ENCODE peak calls at places on chromosomes 13 and 19, in five cellular contexts. F is neuronal stem cell, J is trophoblast cell, C is H9, Y is H1. G is an unnamed sample.

GRCh38 chr13:76522083-76522755 is 364.0 kb downstream of the KCTD12 start:
- DNase-seq in F (no peak), C (peak), Y (no peak), J (peak), G (peak)

GRCh38 chr13:75161804-75162203 is 320.2 kb downstream of the TBC1D4 start:
- DNase-seq in Y (peak), F (no peak), J (no peak), C (peak), G (no peak)

GRCh38 chr19:10106100-10106936 is at the start of gene PPAN:
- DNase-seq in J (peak), C (peak), Y (peak), F (peak), G (peak)

GRCh38 chr19:32676895-32677359 is 1.3 kb downstream of the RGS9BP start:
- DNase-seq in J (no peak), F (peak), C (no peak), Y (no peak), G (no peak)

GRCh38 chr13:31909889-31910551 is 121.6 kb upstream of the FRY start:
- DNase-seq in C (no peak), J (peak), Y (no peak), F (peak), G (peak)

GRCh38 chr13:66513728-66514127 is 716.4 kb downstream of the PCDH9 start:
- DNase-seq in F (no peak), Y (no peak), J (no peak), C (no peak), G (peak)

GRCh38 chr19:11373166-11373884 is 1.1 kb upstream of the SWSAP1 start:
- DNase-seq in Y (no peak), F (peak), J (peak), C (peak), G (peak)

GRCh38 chr19:13029893-13030292 is 34.6 kb downstream of the NFIX start:
- DNase-seq in J (no peak), Y (peak), F (no peak), C (peak), G (no peak)

GRCh38 chr19:56091751-56092546 is 29.1 kb downstream of the ZNF787 start:
- DNase-seq in F (no peak), J (peak), C (peak), Y (no peak), G (no peak)

GRCh38 chr13:47158583-47158982 is 261.7 kb upstream of the HTR2A start:
- DNase-seq in C (no peak), Y (no peak), F (no peak), J (no peak), G (no peak)

GRCh38 chr13:74986609-74987008 is 495.4 kb downstream of the TBC1D4 start:
- DNase-seq in Y (no peak), C (no peak), F (no peak), J (no peak), G (no peak)

GRCh38 chr13:109100705-109101104 is 471.3 kb downstream of the MYO16 start:
- DNase-seq in Y (no peak), C (no peak), J (peak), F (no peak), G (no peak)

GRCh38 chr19:41847351-41848105 is 2.7 kb downstream of the DMRTC2 start:
- DNase-seq in J (no peak), C (no peak), Y (no peak), F (no peak), G (no peak)

GRCh38 chr19:48558018-48558684 is 6.2 kb downstream of the SULT2B1 start:
- DNase-seq in Y (no peak), J (peak), F (no peak), C (peak), G (peak)

GRCh38 chr13:76336889-76337844 is 549.0 kb downstream of the KCTD12 start:
- DNase-seq in Y (no peak), J (no peak), C (no peak), F (no peak), G (peak)

GRCh38 chr19:33426621-33427475 is 53.3 kb downstream of the CEBPG start:
- DNase-seq in Y (no peak), C (no peak), J (no peak), F (no peak), G (no peak)

GRCh38 chr13:42574011-42574410 is at the start of gene TNFSF11:
- DNase-seq in C (peak), J (no peak), Y (peak), F (no peak), G (no peak)

GRCh38 chr19:39411006-39411831 is 1.2 kb upstream of the PLEKHG2 start:
- DNase-seq in Y (peak), F (no peak), J (peak), C (no peak), G (peak)

GRCh38 chr13:24654741-24655140 is 25.5 kb upstream of the ATP12A start:
- DNase-seq in Y (no peak), J (peak), F (no peak), C (no peak), G (no peak)

GRCh38 chr13:21058361-21058760 is 3.0 kb downstream of the LATS2 start:
- DNase-seq in J (peak), Y (no peak), C (no peak), F (no peak), G (no peak)

GRCh38 chr19:18501832-18502231 is 20.0 kb downstream of the ELL start:
- DNase-seq in C (no peak), Y (no peak), F (no peak), J (no peak), G (no peak)

DNA sequence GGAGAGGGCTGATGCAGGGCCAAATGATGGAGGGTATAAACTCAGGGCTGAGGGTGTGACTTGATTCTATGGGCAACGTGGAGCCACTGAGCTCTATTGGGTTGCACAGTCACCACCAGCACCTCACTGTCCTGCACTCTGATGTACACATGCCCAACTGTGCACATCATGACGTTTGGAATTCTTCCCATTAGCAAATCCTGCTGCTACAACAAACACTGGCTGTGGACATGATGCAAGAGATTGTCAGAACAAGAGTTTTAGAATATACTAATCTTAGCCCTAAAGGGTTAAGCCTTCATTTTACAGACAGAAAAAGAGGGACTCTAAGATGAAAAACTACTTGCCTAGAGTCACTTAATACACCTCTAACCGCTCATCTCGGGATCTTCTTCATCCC is 2.4 kb upstream of the TTYH1 start:
- DNase-seq in C (no peak), Y (no peak), F (no peak), J (no peak), G (no peak)
- H2BK12ac ChIP-seq in C (no peak), Y (no peak), F (no peak), J (no peak), G (no peak)

GRCh38 chr19:14091086-14091884 is 734 bp upstream of the SAMD1 start:
- DNase-seq in Y (peak), F (peak), C (no peak), J (peak), G (peak)
- H2BK12ac ChIP-seq in Y (no peak), F (peak), C (no peak), J (no peak), G (peak)

DNA sequence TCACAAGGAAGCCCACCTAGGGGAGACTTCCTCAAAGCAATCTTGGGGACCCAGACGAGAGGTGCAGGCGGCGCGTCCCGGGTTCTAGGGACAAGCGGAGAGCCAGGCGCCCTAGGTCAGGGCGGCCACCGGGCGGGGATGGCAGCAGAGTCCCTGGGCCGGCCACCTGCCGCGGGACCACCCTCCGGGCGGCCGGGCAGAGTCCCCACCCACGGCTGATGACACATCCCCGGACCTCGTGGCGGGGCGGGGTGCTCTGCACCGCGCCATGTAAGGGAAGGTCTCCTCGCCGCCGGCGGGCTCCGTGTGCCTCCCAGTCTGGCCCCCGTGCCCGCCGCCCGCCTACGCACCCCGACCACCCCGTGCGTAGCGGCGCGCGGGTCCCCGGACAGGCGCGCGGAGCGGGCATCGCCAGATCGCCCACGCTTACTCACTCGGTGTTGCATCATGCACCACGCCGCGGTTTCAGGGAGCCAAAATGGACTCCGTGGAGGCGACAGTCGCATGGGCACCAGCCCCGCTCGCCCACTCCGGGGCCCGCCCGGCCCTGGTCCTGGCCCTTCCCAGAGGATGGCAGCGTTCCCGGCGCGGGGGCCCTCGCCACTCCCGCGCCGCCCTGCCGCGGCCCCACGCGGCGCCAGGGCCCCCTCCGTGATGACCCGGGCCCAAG is 643 bp downstream of the SLC7A1 start:
- DNase-seq in J (peak), F (peak), Y (no peak), C (no peak), G (peak)
- H2BK12ac ChIP-seq in J (peak), F (no peak), Y (no peak), C (no peak), G (no peak)

DNA sequence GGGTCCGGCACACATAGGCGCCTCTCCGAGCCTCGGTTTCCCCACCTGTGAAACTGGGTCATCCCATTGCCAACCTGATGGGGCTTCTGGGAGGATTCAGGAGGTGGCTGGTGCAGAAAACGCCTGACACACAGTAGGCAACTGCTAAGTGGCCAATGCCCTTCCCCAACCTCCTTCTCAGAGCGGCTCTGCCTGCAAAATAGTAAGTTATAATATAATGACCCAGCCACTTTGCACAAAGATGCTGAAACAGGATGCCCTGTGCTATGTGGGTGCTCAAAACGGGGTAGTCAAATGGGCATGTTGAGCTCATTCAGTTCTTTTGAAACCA is 453 bp downstream of the MARCHF2 start:
- DNase-seq in C (no peak), F (no peak), J (no peak), Y (no peak), G (no peak)
- H2BK12ac ChIP-seq in C (no peak), F (no peak), J (no peak), Y (no peak), G (peak)

DNA sequence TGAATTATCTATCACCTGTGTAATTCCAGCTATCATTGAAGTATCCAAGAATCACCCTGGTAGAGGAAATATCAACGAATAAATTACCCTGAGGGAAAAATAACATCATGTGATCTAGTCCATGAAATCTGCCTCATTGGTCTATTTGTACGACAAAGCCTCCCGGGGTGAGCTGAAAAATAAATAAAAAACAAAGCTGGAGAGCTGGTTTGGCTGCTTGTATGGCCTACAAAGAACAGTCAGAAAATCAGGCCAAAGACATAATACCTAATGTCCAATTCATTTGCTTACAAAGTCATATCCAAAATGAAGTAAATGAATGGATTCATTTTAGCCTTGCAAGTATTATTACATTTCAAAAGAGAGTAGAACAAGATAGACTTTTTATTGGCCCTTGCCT is 449.9 kb downstream of the KLF12 start:
- DNase-seq in F (no peak), C (no peak), J (no peak), Y (no peak), G (no peak)
- H2BK12ac ChIP-seq in F (no peak), C (no peak), J (no peak), Y (no peak), G (no peak)

GRCh38 chr13:90382425-90382824 is 965.1 kb upstream of the MIR17HG start:
- DNase-seq in F (no peak), C (no peak), Y (no peak), J (no peak), G (no peak)
- H2BK12ac ChIP-seq in F (no peak), C (no peak), Y (no peak), J (no peak), G (no peak)

GRCh38 chr13:48954086-48954485 is 21.6 kb upstream of the FNDC3A start:
- DNase-seq in F (no peak), C (no peak), J (no peak), Y (no peak), G (peak)
- H2BK12ac ChIP-seq in F (no peak), C (no peak), J (no peak), Y (no peak), G (no peak)

GRCh38 chr13:82214341-82214740 is 1667.9 kb downstream of the SLITRK1 start:
- DNase-seq in Y (no peak), F (no peak), J (no peak), C (no peak), G (no peak)
- H2BK12ac ChIP-seq in Y (no peak), F (no peak), J (no peak), C (no peak), G (no peak)

GRCh38 chr13:33006646-33007045 is 9.6 kb upstream of the KL start:
- DNase-seq in Y (no peak), J (no peak), F (peak), C (no peak), G (no peak)

GRCh38 chr13:33004454-33004853 is 11.8 kb upstream of the KL start:
- DNase-seq in J (no peak), F (no peak), C (no peak), Y (no peak), G (peak)

GRCh38 chr13:33007237-33007636 is 9.0 kb upstream of the KL start:
- DNase-seq in J (no peak), C (no peak), F (no peak), Y (no peak), G (no peak)

GRCh38 chr13:33000365-33000764 is 15.9 kb upstream of the KL start:
- DNase-seq in C (no peak), J (no peak), F (no peak), Y (no peak), G (no peak)

GRCh38 chr13:33003458-33004019 is 12.7 kb upstream of the KL start:
- DNase-seq in C (no peak), F (no peak), Y (no peak), J (no peak), G (no peak)
- H2BK12ac ChIP-seq in C (no peak), F (no peak), Y (no peak), J (no peak), G (no peak)

GRCh38 chr13:100852146-100852545 is 177.6 kb upstream of the TMTC4 start:
- DNase-seq in F (no peak), Y (no peak), J (no peak), C (no peak), G (no peak)

GRCh38 chr13:100854091-100854490 is 179.5 kb upstream of the TMTC4 start:
- DNase-seq in F (no peak), J (no peak), Y (no peak), C (peak), G (no peak)

GRCh38 chr13:100848304-100848703 is 173.7 kb upstream of the TMTC4 start:
- DNase-seq in J (no peak), Y (peak), F (no peak), C (no peak), G (no peak)
- H2BK12ac ChIP-seq in J (no peak), Y (no peak), F (no peak), C (no peak), G (no peak)